ENCODE peak calls at places on chromosomes 2 and 18, in six cellular contexts. One of them, this sample, is unnamed. For H3K4me1, the result is how much of the 10 kb centered on the place peaks cover.

GRCh38 chr2:74201596-74201995 is 3.2 kb downstream of the MTHFD2 start:
- DNase-seq in fibroblast of lung: peak
- DNase-seq in cardiac muscle cell: peak
- DNase-seq in psoas muscle: no peak
- DNase-seq in spleen: no peak
- DNase-seq in CD8-positive, alpha-beta T cell: no peak
- DNase-seq in this sample: no peak

GRCh38 chr2:160372585-160372984 is 121.0 kb downstream of the RBMS1 start:
- DNase-seq in fibroblast of lung: peak
- DNase-seq in cardiac muscle cell: peak
- DNase-seq in psoas muscle: no peak
- DNase-seq in spleen: no peak
- DNase-seq in CD8-positive, alpha-beta T cell: no peak
- DNase-seq in this sample: no peak

GRCh38 chr2:129296401-129297343 is 682.8 kb upstream of the RAB6C start:
- DNase-seq in fibroblast of lung: peak
- DNase-seq in cardiac muscle cell: peak
- DNase-seq in psoas muscle: no peak
- DNase-seq in spleen: no peak
- DNase-seq in CD8-positive, alpha-beta T cell: no peak
- DNase-seq in this sample: no peak

GRCh38 chr2:96869281-96869823 is 528 bp downstream of the SEMA4C start:
- DNase-seq in fibroblast of lung: peak
- DNase-seq in cardiac muscle cell: peak
- DNase-seq in psoas muscle: peak
- DNase-seq in spleen: peak
- DNase-seq in CD8-positive, alpha-beta T cell: no peak
- DNase-seq in this sample: peak

GRCh38 chr18:43031169-43031568 is 84.3 kb downstream of the RIT2 start:
- DNase-seq in fibroblast of lung: peak
- DNase-seq in cardiac muscle cell: no peak
- DNase-seq in psoas muscle: no peak
- DNase-seq in spleen: no peak
- DNase-seq in CD8-positive, alpha-beta T cell: no peak
- DNase-seq in this sample: no peak

GRCh38 chr18:6682437-6683111 is 46.9 kb upstream of the ARHGAP28 start:
- DNase-seq in fibroblast of lung: no peak
- DNase-seq in cardiac muscle cell: peak
- DNase-seq in psoas muscle: no peak
- DNase-seq in spleen: no peak
- DNase-seq in CD8-positive, alpha-beta T cell: no peak
- DNase-seq in this sample: peak

GRCh38 chr18:79917351-79918088 is 33.9 kb downstream of the SLC66A2 start:
- DNase-seq in fibroblast of lung: no peak
- DNase-seq in cardiac muscle cell: no peak
- DNase-seq in psoas muscle: no peak
- DNase-seq in spleen: peak
- DNase-seq in CD8-positive, alpha-beta T cell: no peak
- DNase-seq in this sample: peak

GRCh38 chr2:12555012-12555645 is 161.6 kb upstream of the TRIB2 start:
- DNase-seq in fibroblast of lung: peak
- DNase-seq in cardiac muscle cell: peak
- DNase-seq in psoas muscle: no peak
- DNase-seq in spleen: no peak
- DNase-seq in CD8-positive, alpha-beta T cell: no peak
- DNase-seq in this sample: no peak

GRCh38 chr2:190748966-190749365 is 100.1 kb downstream of the NAB1 start:
- DNase-seq in fibroblast of lung: no peak
- DNase-seq in cardiac muscle cell: no peak
- DNase-seq in psoas muscle: no peak
- DNase-seq in spleen: no peak
- DNase-seq in CD8-positive, alpha-beta T cell: no peak
- DNase-seq in this sample: no peak

GRCh38 chr18:77089796-77090285 is 42.7 kb downstream of the MBP start:
- DNase-seq in fibroblast of lung: no peak
- DNase-seq in cardiac muscle cell: no peak
- DNase-seq in psoas muscle: no peak
- DNase-seq in spleen: no peak
- DNase-seq in CD8-positive, alpha-beta T cell: no peak
- DNase-seq in this sample: no peak

GRCh38 chr2:128490321-128490720 is 171.7 kb upstream of the HS6ST1 start:
- DNase-seq in fibroblast of lung: no peak
- DNase-seq in cardiac muscle cell: no peak
- DNase-seq in psoas muscle: no peak
- DNase-seq in spleen: no peak
- DNase-seq in CD8-positive, alpha-beta T cell: no peak
- DNase-seq in this sample: no peak

GRCh38 chr2:18651842-18652774 is 62.7 kb upstream of the NT5C1B start:
- DNase-seq in fibroblast of lung: peak
- DNase-seq in cardiac muscle cell: peak
- DNase-seq in psoas muscle: no peak
- DNase-seq in spleen: no peak
- DNase-seq in CD8-positive, alpha-beta T cell: no peak
- DNase-seq in this sample: no peak

GRCh38 chr2:31967790-31968189 is 43.0 kb downstream of the MEMO1 start:
- DNase-seq in fibroblast of lung: no peak
- DNase-seq in cardiac muscle cell: peak
- DNase-seq in psoas muscle: no peak
- DNase-seq in spleen: no peak
- DNase-seq in CD8-positive, alpha-beta T cell: no peak
- DNase-seq in this sample: no peak

GRCh38 chr2:95670167-95670566 is 78.4 kb downstream of the TRIM43 start:
- DNase-seq in fibroblast of lung: peak
- DNase-seq in cardiac muscle cell: peak
- DNase-seq in psoas muscle: no peak
- DNase-seq in spleen: no peak
- DNase-seq in CD8-positive, alpha-beta T cell: no peak
- DNase-seq in this sample: no peak

GRCh38 chr2:162473-163135 is 101.2 kb downstream of the SH3YL1 start:
- DNase-seq in fibroblast of lung: no peak
- DNase-seq in cardiac muscle cell: no peak
- DNase-seq in psoas muscle: no peak
- DNase-seq in spleen: no peak
- DNase-seq in CD8-positive, alpha-beta T cell: no peak
- DNase-seq in this sample: no peak

GRCh38 chr2:30769891-30770462 is 37.3 kb downstream of the CAPN13 start:
- DNase-seq in fibroblast of lung: no peak
- DNase-seq in cardiac muscle cell: no peak
- DNase-seq in psoas muscle: no peak
- DNase-seq in spleen: no peak
- DNase-seq in CD8-positive, alpha-beta T cell: no peak
- DNase-seq in this sample: no peak

GRCh38 chr2:120749506-120750431 is 14.1 kb downstream of the GLI2 start:
- DNase-seq in fibroblast of lung: peak
- DNase-seq in cardiac muscle cell: no peak
- DNase-seq in psoas muscle: no peak
- DNase-seq in spleen: peak
- DNase-seq in CD8-positive, alpha-beta T cell: no peak
- DNase-seq in this sample: peak

GRCh38 chr2:240453461-240454030 is 18.1 kb downstream of the GPC1 start:
- DNase-seq in fibroblast of lung: no peak
- DNase-seq in cardiac muscle cell: no peak
- DNase-seq in psoas muscle: no peak
- DNase-seq in spleen: peak
- DNase-seq in CD8-positive, alpha-beta T cell: no peak
- DNase-seq in this sample: peak

GRCh38 chr2:19022334-19022733 is 336.1 kb downstream of the OSR1 start:
- DNase-seq in fibroblast of lung: no peak
- DNase-seq in cardiac muscle cell: no peak
- DNase-seq in psoas muscle: no peak
- DNase-seq in spleen: no peak
- DNase-seq in CD8-positive, alpha-beta T cell: no peak
- DNase-seq in this sample: no peak

GRCh38 chr2:47076586-47077441 is 78.3 kb downstream of the STPG4 start:
- DNase-seq in fibroblast of lung: peak
- DNase-seq in cardiac muscle cell: peak
- DNase-seq in psoas muscle: peak
- DNase-seq in spleen: no peak
- DNase-seq in CD8-positive, alpha-beta T cell: no peak
- DNase-seq in this sample: no peak

GRCh38 chr2:238380785-238381184 is 45.9 kb upstream of the ASB1 start:
- DNase-seq in fibroblast of lung: peak
- DNase-seq in cardiac muscle cell: peak
- DNase-seq in psoas muscle: no peak
- DNase-seq in spleen: no peak
- DNase-seq in CD8-positive, alpha-beta T cell: no peak
- DNase-seq in this sample: no peak

GRCh38 chr2:222479855-222480254 is 55.5 kb downstream of the SGPP2 start:
- DNase-seq in fibroblast of lung: peak
- DNase-seq in cardiac muscle cell: peak
- DNase-seq in psoas muscle: no peak
- DNase-seq in spleen: no peak
- DNase-seq in CD8-positive, alpha-beta T cell: no peak
- DNase-seq in this sample: no peak

GRCh38 chr2:97992836-97993825 is 2.6 kb downstream of the TMEM131 start:
- DNase-seq in fibroblast of lung: peak
- DNase-seq in cardiac muscle cell: no peak
- DNase-seq in psoas muscle: no peak
- DNase-seq in spleen: no peak
- DNase-seq in CD8-positive, alpha-beta T cell: no peak
- DNase-seq in this sample: no peak

GRCh38 chr2:152050915-152051314 is 47.9 kb downstream of the CACNB4 start:
- DNase-seq in fibroblast of lung: no peak
- DNase-seq in cardiac muscle cell: no peak
- DNase-seq in psoas muscle: no peak
- DNase-seq in spleen: no peak
- DNase-seq in CD8-positive, alpha-beta T cell: no peak
- DNase-seq in this sample: no peak

DNA sequence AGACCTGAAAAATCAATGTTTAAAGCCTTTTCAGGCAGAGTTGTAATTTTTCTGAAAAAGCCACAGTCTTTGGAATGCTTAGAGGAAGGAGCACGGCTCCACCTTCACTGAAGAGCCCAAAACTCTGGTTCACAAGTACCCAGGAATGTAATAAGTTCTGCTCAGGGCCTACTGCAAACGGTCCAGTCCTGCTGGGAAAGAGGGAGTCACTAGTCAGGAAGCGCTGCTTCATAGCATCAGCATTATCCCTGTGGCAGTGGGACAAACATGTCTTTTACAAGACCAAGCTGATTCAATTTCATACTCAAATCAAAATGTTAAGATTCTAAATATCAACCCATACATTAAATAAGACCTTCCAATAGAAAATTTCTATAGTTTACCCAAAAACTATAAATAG is 152.9 kb upstream of the PGAP1 start:
- DNase-seq in fibroblast of lung: peak
- DNase-seq in cardiac muscle cell: no peak
- DNase-seq in psoas muscle: no peak
- DNase-seq in spleen: no peak
- DNase-seq in CD8-positive, alpha-beta T cell: no peak
- DNase-seq in this sample: no peak
- H3K27ac ChIP-seq in fibroblast of lung: no peak
- H3K27ac ChIP-seq in cardiac muscle cell: no peak
- H3K27ac ChIP-seq in psoas muscle: no peak
- H3K27ac ChIP-seq in spleen: no peak
- H3K27ac ChIP-seq in CD8-positive, alpha-beta T cell: no peak
- H3K27ac ChIP-seq in this sample: no peak

GRCh38 chr18:62326646-62327348 is 1.7 kb downstream of the TNFRSF11A start:
- DNase-seq in fibroblast of lung: no peak
- DNase-seq in cardiac muscle cell: no peak
- DNase-seq in psoas muscle: no peak
- DNase-seq in spleen: no peak
- DNase-seq in CD8-positive, alpha-beta T cell: no peak
- DNase-seq in this sample: no peak
- H3K4me1 ChIP-seq in fibroblast of lung: under half
- H3K4me1 ChIP-seq in cardiac muscle cell: under half
- H3K4me1 ChIP-seq in psoas muscle: under half
- H3K4me1 ChIP-seq in spleen: under half
- H3K4me1 ChIP-seq in CD8-positive, alpha-beta T cell: under half
- H3K4me1 ChIP-seq in this sample: under half

GRCh38 chr2:130985831-130986649 is 107.2 kb downstream of the FAM168B start:
- DNase-seq in fibroblast of lung: no peak
- DNase-seq in cardiac muscle cell: no peak
- DNase-seq in psoas muscle: no peak
- DNase-seq in spleen: no peak
- DNase-seq in CD8-positive, alpha-beta T cell: no peak
- DNase-seq in this sample: no peak

GRCh38 chr2:130985206-130985779 is 108.0 kb downstream of the FAM168B start:
- DNase-seq in fibroblast of lung: no peak
- DNase-seq in cardiac muscle cell: no peak
- DNase-seq in psoas muscle: no peak
- DNase-seq in spleen: no peak
- DNase-seq in CD8-positive, alpha-beta T cell: no peak
- DNase-seq in this sample: no peak

GRCh38 chr2:130986890-130987493 is 106.3 kb downstream of the FAM168B start:
- DNase-seq in fibroblast of lung: no peak
- DNase-seq in cardiac muscle cell: no peak
- DNase-seq in psoas muscle: no peak
- DNase-seq in spleen: no peak
- DNase-seq in CD8-positive, alpha-beta T cell: no peak
- DNase-seq in this sample: no peak

GRCh38 chr2:130987519-130988425 is 105.5 kb downstream of the FAM168B start:
- DNase-seq in fibroblast of lung: no peak
- DNase-seq in cardiac muscle cell: no peak
- DNase-seq in psoas muscle: no peak
- DNase-seq in spleen: no peak
- DNase-seq in CD8-positive, alpha-beta T cell: no peak
- DNase-seq in this sample: no peak
- H3K27ac ChIP-seq in fibroblast of lung: no peak
- H3K27ac ChIP-seq in cardiac muscle cell: no peak
- H3K27ac ChIP-seq in psoas muscle: no peak
- H3K27ac ChIP-seq in spleen: no peak
- H3K27ac ChIP-seq in CD8-positive, alpha-beta T cell: no peak
- H3K27ac ChIP-seq in this sample: no peak

GRCh38 chr18:58915006-58915799 is 50.5 kb downstream of the ZNF532 start:
- DNase-seq in fibroblast of lung: peak
- DNase-seq in cardiac muscle cell: no peak
- DNase-seq in psoas muscle: no peak
- DNase-seq in spleen: no peak
- DNase-seq in CD8-positive, alpha-beta T cell: no peak
- DNase-seq in this sample: no peak
- H3K4me1 ChIP-seq in fibroblast of lung: under half
- H3K4me1 ChIP-seq in cardiac muscle cell: under half
- H3K4me1 ChIP-seq in psoas muscle: half or more
- H3K4me1 ChIP-seq in spleen: under half
- H3K4me1 ChIP-seq in CD8-positive, alpha-beta T cell: under half
- H3K4me1 ChIP-seq in this sample: under half

DNA sequence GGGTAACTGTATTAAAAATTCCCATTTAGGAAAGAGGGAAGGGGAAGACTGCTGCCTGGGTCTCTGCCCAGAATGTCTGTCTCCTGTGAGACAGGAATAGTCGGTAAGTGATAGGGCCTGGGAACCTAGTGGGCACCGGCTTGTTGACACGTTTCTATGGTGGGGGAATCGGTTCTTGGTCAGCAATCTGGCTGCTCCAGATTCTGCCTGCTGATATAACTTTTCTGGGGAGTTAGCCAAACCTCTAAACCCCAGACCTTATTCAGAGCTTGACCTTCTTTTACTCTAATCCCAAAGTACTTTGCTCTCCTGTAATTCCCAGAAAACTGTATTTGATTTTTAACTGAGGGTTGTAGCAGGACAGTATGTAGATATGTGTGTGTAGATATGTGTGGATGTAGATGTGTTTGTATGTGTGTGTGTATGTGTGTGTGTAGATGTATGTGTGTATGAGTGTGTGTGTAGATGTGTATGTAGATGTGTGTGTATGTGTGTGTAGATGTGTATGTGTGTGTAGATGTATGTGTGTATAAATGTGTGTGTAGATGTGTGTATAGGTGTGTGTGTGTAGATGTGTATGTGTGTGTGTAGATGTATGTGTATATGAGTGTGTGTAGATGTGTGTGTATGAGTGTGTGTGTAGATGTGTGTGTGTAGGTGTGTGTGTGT is 61.8 kb upstream of the TXNDC2 start:
- DNase-seq in fibroblast of lung: peak
- DNase-seq in cardiac muscle cell: peak
- DNase-seq in psoas muscle: no peak
- DNase-seq in spleen: no peak
- DNase-seq in CD8-positive, alpha-beta T cell: no peak
- DNase-seq in this sample: peak
- H3K27ac ChIP-seq in fibroblast of lung: no peak
- H3K27ac ChIP-seq in cardiac muscle cell: no peak
- H3K27ac ChIP-seq in psoas muscle: peak
- H3K27ac ChIP-seq in spleen: peak
- H3K27ac ChIP-seq in CD8-positive, alpha-beta T cell: no peak
- H3K27ac ChIP-seq in this sample: peak

This sample was measured in right cardiac atrium.